ENCODE peak calls at places on chromosomes 11 and 22, in ten cellular contexts. N is heart left ventricle; R is naive thymus-derived CD4-positive, alpha-beta T cell; Z is ovary; G is cardiac muscle cell; H is pancreas; S is heart right ventricle; Q is body of pancreas; B is GM23248; P is CD8-positive, alpha-beta memory T cell. X is an unnamed sample.

GRCh38 chr11:64267207-64267945 is 16.0 kb downstream of the PLCB3 start:
- DNase-seq in N (no peak), R (no peak), Z (peak; percentile 66), G (peak; percentile 35), H (no peak), S (peak; percentile 51), Q (no peak), B (peak; percentile 48), P (no peak), X (peak; percentile 60)

GRCh38 chr11:13784848-13785247 is 116.4 kb downstream of the FAR1 start:
- DNase-seq in N (no peak), R (no peak), Z (no peak), G (no peak), H (no peak), S (no peak), Q (no peak), B (no peak), P (no peak), X (no peak)

GRCh38 chr11:93908689-93909088 is 58.3 kb upstream of the VSTM5 start:
- DNase-seq in N (no peak), R (no peak), Z (no peak), G (peak; percentile 82), H (no peak), S (no peak), Q (no peak), B (peak; percentile 86), P (no peak), X (no peak)

GRCh38 chr22:40855960-40856512 is 403 bp downstream of the ST13 start:
- DNase-seq in N (peak; percentile 50), R (peak; percentile 42), Z (no peak), G (peak; percentile 45), H (no peak), S (peak; percentile 35), Q (no peak), B (peak; percentile 69), P (peak; percentile 24), X (peak; percentile 35)

GRCh38 chr11:33214187-33214586 is 43.0 kb upstream of the HIPK3 start:
- DNase-seq in N (no peak), R (no peak), Z (no peak), G (peak; percentile 43), H (no peak), S (no peak), Q (no peak), B (peak; percentile 40), P (no peak), X (no peak)

GRCh38 chr11:46697303-46697702 is 3.1 kb downstream of the ARHGAP1 start:
- DNase-seq in N (peak; percentile 57), R (no peak), Z (no peak), G (peak; percentile 68), H (no peak), S (peak; percentile 61), Q (no peak), B (peak; percentile 16), P (no peak), X (no peak)

GRCh38 chr11:9754041-9754471 is 90.2 kb downstream of the SWAP70 start:
- DNase-seq in N (no peak), R (no peak), Z (no peak), G (no peak), H (no peak), S (no peak), Q (no peak), B (peak; percentile 49), P (no peak), X (peak; percentile 41)

GRCh38 chr11:63998558-63999348 is 12.5 kb downstream of the OTUB1 start:
- DNase-seq in N (no peak), R (no peak), Z (peak; percentile 50), G (no peak), H (no peak), S (no peak), Q (no peak), B (no peak), P (no peak), X (no peak)

GRCh38 chr11:11076276-11076675 is 218.4 kb upstream of the ZBED5 start:
- DNase-seq in N (no peak), R (peak; percentile 15), Z (no peak), G (no peak), H (no peak), S (no peak), Q (no peak), B (no peak), P (no peak), X (no peak)

GRCh38 chr11:44767421-44767820 is 40.7 kb downstream of the TSPAN18 start:
- DNase-seq in N (no peak), R (no peak), Z (no peak), G (peak; percentile 63), H (no peak), S (no peak), Q (no peak), B (peak; percentile 56), P (no peak), X (no peak)

GRCh38 chr11:124174001-124174400 is 9.1 kb upstream of the OR10D3 start:
- DNase-seq in N (no peak), R (no peak), Z (no peak), G (peak; percentile 75), H (no peak), S (no peak), Q (no peak), B (peak; percentile 77), P (no peak), X (peak; percentile 51)

GRCh38 chr11:77558380-77558779 is 31.4 kb upstream of the AQP11 start:
- DNase-seq in N (no peak), R (no peak), Z (no peak), G (peak; percentile 59), H (no peak), S (no peak), Q (no peak), B (no peak), P (no peak), X (no peak)
- H3K9me3 ChIP-seq in N (no peaks in the 10 kb centered on the region), R (no peaks in the 10 kb centered on the region), Z (no peaks in the 10 kb centered on the region), G (no peaks in the 10 kb centered on the region), H (no peaks in the 10 kb centered on the region), S (no peaks in the 10 kb centered on the region), Q (no peaks in the 10 kb centered on the region), B (no peaks in the 10 kb centered on the region), P (no peaks in the 10 kb centered on the region), X (no peaks in the 10 kb centered on the region)

GRCh38 chr22:49887716-49888115 is 30.5 kb downstream of the ALG12 start:
- DNase-seq in N (no peak), R (no peak), Z (no peak), G (no peak), H (no peak), S (no peak), Q (no peak), B (no peak), P (no peak), X (no peak)

GRCh38 chr22:49885281-49885680 is 31.6 kb downstream of the ZBED4 start:
- DNase-seq in N (no peak), R (no peak), Z (no peak), G (no peak), H (no peak), S (no peak), Q (no peak), B (no peak), P (no peak), X (no peak)

GRCh38 chr22:49887074-49887471 is 31.2 kb downstream of the ALG12 start:
- DNase-seq in N (no peak), R (no peak), Z (no peak), G (no peak), H (no peak), S (no peak), Q (no peak), B (no peak), P (no peak), X (peak; percentile 22)

GRCh38 chr22:49885881-49886280 is 32.2 kb downstream of the ZBED4 start:
- DNase-seq in N (no peak), R (no peak), Z (no peak), G (no peak), H (no peak), S (no peak), Q (no peak), B (no peak), P (no peak), X (no peak)

DNA sequence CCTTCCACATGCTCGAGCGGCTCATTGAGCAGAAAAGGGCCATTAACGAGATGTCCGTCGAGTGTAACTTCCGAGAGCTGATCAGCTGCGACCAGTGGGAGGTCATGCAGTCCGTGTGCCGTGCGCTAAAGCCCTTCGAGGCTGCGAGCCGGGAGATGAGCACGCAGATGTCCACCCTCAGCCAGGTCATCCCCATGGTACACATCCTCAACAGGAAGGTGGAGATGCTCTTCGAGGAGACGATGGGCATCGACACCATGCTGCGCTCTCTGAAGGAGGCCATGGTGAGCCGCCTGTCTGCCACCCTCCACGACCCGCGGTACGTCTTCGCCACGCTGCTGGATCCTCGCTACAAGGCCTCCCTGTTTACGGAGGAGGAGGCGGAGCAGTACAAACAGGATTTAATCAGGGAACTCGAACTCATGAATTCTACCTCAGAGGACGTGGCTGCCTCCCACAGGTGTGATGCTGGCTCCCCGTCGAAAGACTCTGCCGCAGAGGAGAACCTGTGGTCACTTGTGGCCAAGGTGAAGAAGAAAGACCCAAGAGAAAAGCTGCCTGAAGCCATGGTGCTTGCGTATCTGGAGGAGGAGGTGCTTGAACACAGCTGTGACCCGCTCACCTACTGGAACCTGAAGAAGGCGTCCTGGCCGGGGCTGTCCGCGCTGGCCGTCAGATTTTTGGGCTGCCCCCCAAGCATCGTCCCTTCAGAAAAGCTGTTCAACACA is 31.7 kb downstream of the ALG12 start:
- DNase-seq in N (no peak), R (no peak), Z (no peak), G (no peak), H (no peak), S (no peak), Q (no peak), B (no peak), P (no peak), X (no peak)
- H3K9me3 ChIP-seq in N (no peaks in the 10 kb centered on the region), R (no peaks in the 10 kb centered on the region), Z (peaks cover 4% of the 10 kb centered on the region), G (peaks cover 3% of the 10 kb centered on the region), H (no peaks in the 10 kb centered on the region), S (no peaks in the 10 kb centered on the region), Q (no peaks in the 10 kb centered on the region), B (no peaks in the 10 kb centered on the region), P (no peaks in the 10 kb centered on the region), X (no peaks in the 10 kb centered on the region)

DNA sequence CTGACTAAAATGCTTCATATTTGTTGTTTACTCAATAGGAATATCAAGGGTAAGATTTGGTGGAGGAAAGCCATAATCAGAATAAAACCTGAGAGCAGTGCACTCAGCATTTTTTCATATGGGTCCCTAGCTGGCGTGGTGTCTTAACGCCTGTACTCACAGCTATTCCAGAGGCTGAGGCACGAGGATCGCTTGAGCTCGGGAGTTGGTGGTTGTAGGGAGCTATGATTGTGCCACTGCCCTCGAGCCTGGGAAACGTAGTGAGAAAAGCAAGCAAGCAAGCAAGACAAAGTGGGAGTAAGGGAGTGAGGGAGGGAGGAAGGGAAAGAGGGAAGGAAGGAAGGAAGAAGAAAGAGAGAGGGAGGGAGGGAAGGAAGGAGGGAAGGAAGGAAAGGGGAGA is 242.5 kb downstream of the OR4C45 start:
- DNase-seq in N (no peak), R (no peak), Z (no peak), G (no peak), H (no peak), S (no peak), Q (no peak), B (no peak), P (no peak), X (no peak)
- H3K9me3 ChIP-seq in N (no peaks in the 10 kb centered on the region), R (no peaks in the 10 kb centered on the region), Z (no peaks in the 10 kb centered on the region), G (no peaks in the 10 kb centered on the region), H (no peaks in the 10 kb centered on the region), S (no peaks in the 10 kb centered on the region), Q (no peaks in the 10 kb centered on the region), B (no peaks in the 10 kb centered on the region), P (no peaks in the 10 kb centered on the region), X (no peaks in the 10 kb centered on the region)

DNA sequence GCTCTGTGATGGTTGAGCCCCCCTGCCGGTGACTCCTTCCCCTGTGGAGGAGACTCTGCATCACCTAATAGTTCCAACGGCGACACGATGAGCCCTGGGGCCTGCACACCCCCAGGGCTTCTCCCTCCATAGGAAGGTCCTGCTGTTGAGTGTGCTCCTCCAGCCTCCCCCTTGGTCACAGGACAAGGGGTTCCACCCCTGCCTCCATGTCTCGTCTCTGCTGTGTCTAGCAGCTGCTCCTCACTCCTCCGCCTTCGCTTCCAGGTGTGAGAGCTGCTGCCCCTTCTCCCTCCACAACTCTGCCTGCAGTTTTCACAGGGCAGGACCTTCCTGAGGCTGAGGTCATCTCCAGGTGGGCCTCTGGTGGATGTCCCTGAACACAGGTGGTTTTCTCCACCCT is 1416.1 kb downstream of the TBC1D22A start:
- DNase-seq in N (no peak), R (no peak), Z (no peak), G (no peak), H (no peak), S (no peak), Q (no peak), B (no peak), P (no peak), X (no peak)
- H3K9me3 ChIP-seq in N (no peaks in the 10 kb centered on the region), R (no peaks in the 10 kb centered on the region), Z (no peaks in the 10 kb centered on the region), G (no peaks in the 10 kb centered on the region), H (no peaks in the 10 kb centered on the region), S (no peaks in the 10 kb centered on the region), Q (no peaks in the 10 kb centered on the region), B (no peaks in the 10 kb centered on the region), P (no peaks in the 10 kb centered on the region), X (no peaks in the 10 kb centered on the region)